ENCODE peak calls at places on chromosomes 12 and 14, in seven cellular contexts. A is fibroblast of lung, W is stomach, F is cardiac fibroblast, G is lower leg skin, L is A549, E is tibial nerve. Z is an unnamed sample.

GRCh38 chr12:20368653-20369163 is 371 bp downstream of the PDE3A start:
- DNase-seq in A (peak), W (no peak), F (peak), G (peak), L (peak), E (no peak), Z (peak)

GRCh38 chr12:12736759-12737676 is 19.9 kb downstream of the CDKN1B start:
- DNase-seq in A (peak), W (no peak), F (peak), G (no peak), L (peak), E (no peak), Z (peak)

GRCh38 chr12:2283910-2284309 is 231.1 kb downstream of the CACNA1C start:
- DNase-seq in A (peak), W (no peak), F (no peak), G (peak), L (no peak), E (no peak), Z (peak)

GRCh38 chr14:47040490-47040889 is 388.9 kb upstream of the RPL10L start:
- DNase-seq in A (peak), W (no peak), F (no peak), G (peak), L (no peak), E (no peak), Z (no peak)

GRCh38 chr14:70919774-70920173 is 12.5 kb downstream of the PCNX1 start:
- DNase-seq in A (peak), W (no peak), F (peak), G (no peak), L (no peak), E (no peak), Z (no peak)

GRCh38 chr12:22443379-22444316 is 100.7 kb downstream of the C2CD5 start:
- DNase-seq in A (peak), W (peak), F (peak), G (peak), L (peak), E (no peak), Z (peak)

GRCh38 chr14:90985601-90986242 is 74.7 kb downstream of the RPS6KA5 start:
- DNase-seq in A (no peak), W (no peak), F (no peak), G (no peak), L (no peak), E (no peak), Z (no peak)

GRCh38 chr14:23057757-23058653 is 685 bp upstream of the CDH24 start:
- DNase-seq in A (peak), W (peak), F (peak), G (peak), L (peak), E (peak), Z (peak)

GRCh38 chr12:110266381-110266909 is 14.6 kb upstream of the ATP2A2 start:
- DNase-seq in A (no peak), W (no peak), F (no peak), G (no peak), L (no peak), E (no peak), Z (no peak)

GRCh38 chr12:29970501-29970900 is 186.8 kb upstream of the TMTC1 start:
- DNase-seq in A (no peak), W (no peak), F (no peak), G (no peak), L (no peak), E (no peak), Z (no peak)

GRCh38 chr14:104419865-104420458 is 159.6 kb upstream of the C14orf180 start:
- DNase-seq in A (no peak), W (no peak), F (no peak), G (no peak), L (no peak), E (no peak), Z (no peak)

GRCh38 chr12:11553871-11554533 is 95.5 kb upstream of the ETV6 start:
- DNase-seq in A (peak), W (peak), F (peak), G (no peak), L (peak), E (no peak), Z (peak)

GRCh38 chr12:83954939-83955601 is 957.5 kb downstream of the SLC6A15 start:
- DNase-seq in A (no peak), W (no peak), F (no peak), G (no peak), L (no peak), E (no peak), Z (no peak)

GRCh38 chr14:58807271-58807670 is 169.5 kb downstream of the DACT1 start:
- DNase-seq in A (no peak), W (no peak), F (peak), G (no peak), L (no peak), E (no peak), Z (no peak)

GRCh38 chr14:72594099-72594901 is 299.6 kb downstream of the DPF3 start:
- DNase-seq in A (peak), W (no peak), F (no peak), G (peak), L (no peak), E (no peak), Z (no peak)

GRCh38 chr14:63200035-63200740 is 4.1 kb upstream of the RHOJ start:
- DNase-seq in A (no peak), W (no peak), F (peak), G (no peak), L (no peak), E (no peak), Z (no peak)

GRCh38 chr12:106226884-106227640 is 20.8 kb downstream of the CKAP4 start:
- DNase-seq in A (peak), W (no peak), F (peak), G (peak), L (peak), E (no peak), Z (peak)

GRCh38 chr14:67133595-67134441 is 55.4 kb upstream of the GARIN2 start:
- DNase-seq in A (no peak), W (no peak), F (no peak), G (no peak), L (no peak), E (no peak), Z (no peak)

GRCh38 chr12:10753066-10753465 is 29.9 kb upstream of the YBX3 start:
- DNase-seq in A (peak), W (no peak), F (peak), G (no peak), L (no peak), E (no peak), Z (peak)

GRCh38 chr12:116033765-116034164 is 243.7 kb downstream of the MED13L start:
- DNase-seq in A (no peak), W (no peak), F (no peak), G (no peak), L (no peak), E (no peak), Z (no peak)

GRCh38 chr14:66698503-66698902 is 190.6 kb downstream of the GPHN start:
- DNase-seq in A (no peak), W (no peak), F (no peak), G (no peak), L (no peak), E (no peak), Z (no peak)

GRCh38 chr12:57875753-57876547 is 29.4 kb upstream of the CTDSP2 start:
- DNase-seq in A (no peak), W (no peak), F (no peak), G (no peak), L (no peak), E (no peak), Z (no peak)

GRCh38 chr12:132710422-132711168 is at the start of gene PGAM5:
- DNase-seq in A (peak), W (peak), F (peak), G (peak), L (peak), E (peak), Z (peak)

GRCh38 chr12:116933101-116933500 is 22.4 kb downstream of the FBXW8 start:
- DNase-seq in A (peak), W (no peak), F (no peak), G (no peak), L (no peak), E (no peak), Z (no peak)

DNA sequence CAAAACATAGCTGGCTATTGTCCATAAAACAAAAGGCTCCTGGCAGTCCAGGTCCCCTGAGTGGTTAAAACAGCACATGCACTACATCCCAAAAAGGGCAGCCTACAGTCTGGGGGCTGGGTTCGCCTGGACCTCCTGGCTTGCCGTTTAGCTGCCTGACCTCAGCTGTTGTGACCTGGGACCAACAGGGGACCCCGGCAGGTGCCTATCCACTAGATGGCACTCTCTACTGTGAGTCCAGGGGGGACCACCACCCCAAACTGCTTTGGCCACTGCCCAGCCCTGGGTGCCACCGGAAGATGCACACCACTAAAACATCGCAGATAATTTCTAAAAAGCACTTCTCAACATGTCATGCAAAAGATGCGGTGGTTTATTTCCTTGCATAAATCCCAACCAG is 2.9 kb upstream of the RTL1 start:
- DNase-seq in A (no peak), W (no peak), F (no peak), G (no peak), L (no peak), E (no peak), Z (no peak)
- TF ChIP-seq CTCF in A (no peak), W (no peak), F (no peak), G (no peak), L (peak), E (no peak), Z (no peak)

GRCh38 chr12:101824831-101825230 is 5.9 kb downstream of the GNPTAB start:
- DNase-seq in A (no peak), W (no peak), F (no peak), G (no peak), L (no peak), E (no peak), Z (no peak)

GRCh38 chr12:101823039-101823438 is 7.7 kb downstream of the GNPTAB start:
- DNase-seq in A (no peak), W (no peak), F (no peak), G (peak), L (no peak), E (no peak), Z (no peak)

GRCh38 chr12:101826766-101827368 is 3.9 kb downstream of the GNPTAB start:
- DNase-seq in A (no peak), W (no peak), F (no peak), G (peak), L (no peak), E (no peak), Z (no peak)

GRCh38 chr12:101819467-101819866 is 11.3 kb downstream of the GNPTAB start:
- DNase-seq in A (no peak), W (no peak), F (no peak), G (no peak), L (no peak), E (no peak), Z (no peak)

DNA sequence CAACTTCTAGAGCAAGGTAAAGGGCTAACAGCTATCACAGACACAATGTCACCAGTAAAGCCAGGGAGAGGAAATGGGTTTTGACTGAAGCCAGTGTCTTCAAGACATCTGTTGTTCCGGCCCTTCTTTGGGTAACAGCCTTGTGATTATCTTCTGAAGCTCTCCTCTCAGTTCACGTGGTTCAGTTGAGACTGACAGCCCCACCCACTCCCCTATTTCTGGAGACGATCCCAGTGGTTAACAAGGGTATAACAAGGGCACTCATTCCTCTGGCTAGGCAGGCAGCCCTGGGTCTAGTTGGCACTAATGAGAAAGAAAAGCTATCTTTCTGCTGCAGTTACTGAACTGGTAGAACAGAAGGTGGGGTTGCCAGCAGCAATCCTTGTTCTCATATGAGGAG is 6.9 kb downstream of the GNPTAB start:
- DNase-seq in A (peak), W (peak), F (no peak), G (peak), L (peak), E (no peak), Z (no peak)
- TF ChIP-seq CTCF in A (no peak), W (no peak), F (peak), G (no peak), L (no peak), E (no peak), Z (no peak)

DNA sequence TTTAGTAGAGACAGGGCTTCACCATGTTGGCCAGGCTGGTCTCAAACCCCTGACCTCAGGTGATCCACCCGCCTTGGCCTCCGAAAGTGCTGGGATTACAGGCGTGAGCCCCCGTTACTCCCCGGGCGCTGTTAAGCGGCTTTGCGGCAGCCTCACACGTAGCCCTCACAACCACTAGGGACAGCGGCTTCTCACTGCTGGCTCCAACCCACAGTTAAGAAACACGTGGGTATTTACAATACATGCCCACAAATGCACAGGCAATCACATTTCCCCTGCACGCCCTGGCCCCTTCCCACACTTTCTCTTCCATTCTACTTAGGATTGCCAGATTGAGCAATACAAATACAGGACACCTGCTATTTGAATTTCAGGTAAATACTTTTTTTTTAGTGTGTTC is 37.0 kb upstream of the EIF5 start:
- DNase-seq in A (no peak), W (no peak), F (no peak), G (peak), L (no peak), E (no peak), Z (no peak)
- TF ChIP-seq CTCF in A (no peak), W (no peak), F (no peak), G (no peak), L (no peak), E (no peak), Z (no peak)

GRCh38 chr14:52146504-52146903 is 77.6 kb upstream of the NID2 start:
- DNase-seq in A (no peak), W (no peak), F (peak), G (no peak), L (no peak), E (no peak), Z (peak)
- TF ChIP-seq CTCF in A (peak), W (no peak), F (peak), G (no peak), L (no peak), E (no peak), Z (peak)

GRCh38 chr14:101960225-101960624 is 4.1 kb upstream of the DYNC1H1 start:
- DNase-seq in A (no peak), W (no peak), F (peak), G (peak), L (no peak), E (no peak), Z (no peak)
- TF ChIP-seq CTCF in A (peak), W (peak), F (peak), G (no peak), L (peak), E (no peak), Z (peak)